ENCODE peak calls at places on chromosomes 6 and 20, in seven cellular contexts. One of them, this sample, is unnamed.

GRCh38 chr6:52829046-52829817 is 11.4 kb downstream of the GSTA5 start:
- DNase-seq in PC-9: no peak
- DNase-seq in GM13977: no peak
- DNase-seq in fibroblast of lung: no peak
- DNase-seq in adrenal gland: no peak
- DNase-seq in CD4-positive, alpha-beta T cell: no peak
- DNase-seq in progenitor cell of endocrine pancreas: no peak
- DNase-seq in this sample: no peak

GRCh38 chr20:4661191-4661590 is 60.5 kb upstream of the PRND start:
- DNase-seq in adrenal gland: no peak
- DNase-seq in fibroblast of lung: no peak
- DNase-seq in PC-9: no peak
- DNase-seq in progenitor cell of endocrine pancreas: no peak
- DNase-seq in CD4-positive, alpha-beta T cell: peak; percentile 13
- DNase-seq in GM13977: no peak
- DNase-seq in this sample: no peak

GRCh38 chr6:12182676-12183075 is 107.5 kb upstream of the EDN1 start:
- DNase-seq in fibroblast of lung: peak; percentile 63
- DNase-seq in PC-9: peak; percentile 43
- DNase-seq in adrenal gland: no peak
- DNase-seq in GM13977: no peak
- DNase-seq in progenitor cell of endocrine pancreas: no peak
- DNase-seq in CD4-positive, alpha-beta T cell: no peak
- DNase-seq in this sample: no peak

GRCh38 chr6:117810269-117810668 is 96.8 kb upstream of the SLC35F1 start:
- DNase-seq in CD4-positive, alpha-beta T cell: no peak
- DNase-seq in GM13977: no peak
- DNase-seq in PC-9: no peak
- DNase-seq in fibroblast of lung: no peak
- DNase-seq in progenitor cell of endocrine pancreas: no peak
- DNase-seq in adrenal gland: no peak
- DNase-seq in this sample: no peak

GRCh38 chr6:1538810-1539482 is 70.8 kb upstream of the FOXC1 start:
- DNase-seq in progenitor cell of endocrine pancreas: no peak
- DNase-seq in fibroblast of lung: no peak
- DNase-seq in CD4-positive, alpha-beta T cell: no peak
- DNase-seq in adrenal gland: no peak
- DNase-seq in PC-9: no peak
- DNase-seq in GM13977: no peak
- DNase-seq in this sample: no peak

GRCh38 chr6:26270903-26271639 is 93.9 kb upstream of the BTN3A2 start:
- DNase-seq in progenitor cell of endocrine pancreas: peak; percentile 50
- DNase-seq in CD4-positive, alpha-beta T cell: peak; percentile 75
- DNase-seq in fibroblast of lung: peak; percentile 86
- DNase-seq in PC-9: peak; percentile 80
- DNase-seq in GM13977: peak; percentile 92
- DNase-seq in adrenal gland: peak; percentile 82
- DNase-seq in this sample: peak; percentile 78

GRCh38 chr20:44173116-44173515 is 13.9 kb downstream of the JPH2 start:
- DNase-seq in CD4-positive, alpha-beta T cell: no peak
- DNase-seq in adrenal gland: no peak
- DNase-seq in GM13977: no peak
- DNase-seq in progenitor cell of endocrine pancreas: no peak
- DNase-seq in PC-9: peak; percentile 88
- DNase-seq in fibroblast of lung: no peak
- DNase-seq in this sample: no peak

GRCh38 chr20:356745-357144 is 9.8 kb downstream of the NRSN2 start:
- DNase-seq in fibroblast of lung: no peak
- DNase-seq in PC-9: no peak
- DNase-seq in CD4-positive, alpha-beta T cell: no peak
- DNase-seq in adrenal gland: no peak
- DNase-seq in GM13977: no peak
- DNase-seq in progenitor cell of endocrine pancreas: no peak
- DNase-seq in this sample: no peak

GRCh38 chr6:25278914-25279747 is at the start of gene CARMIL1:
- DNase-seq in CD4-positive, alpha-beta T cell: peak; percentile 61
- DNase-seq in progenitor cell of endocrine pancreas: peak; percentile 69
- DNase-seq in GM13977: peak; percentile 90
- DNase-seq in PC-9: peak; percentile 78
- DNase-seq in adrenal gland: peak; percentile 82
- DNase-seq in fibroblast of lung: peak; percentile 75
- DNase-seq in this sample: peak; percentile 30

GRCh38 chr20:34639755-34640222 is 37.1 kb downstream of the PIGU start:
- DNase-seq in fibroblast of lung: no peak
- DNase-seq in progenitor cell of endocrine pancreas: no peak
- DNase-seq in PC-9: peak; percentile 38
- DNase-seq in CD4-positive, alpha-beta T cell: no peak
- DNase-seq in adrenal gland: no peak
- DNase-seq in GM13977: no peak
- DNase-seq in this sample: no peak

GRCh38 chr20:43722153-43722505 is 4.7 kb downstream of the GTSF1L start:
- DNase-seq in CD4-positive, alpha-beta T cell: peak; percentile 34
- DNase-seq in progenitor cell of endocrine pancreas: no peak
- DNase-seq in GM13977: peak; percentile 47
- DNase-seq in adrenal gland: no peak
- DNase-seq in PC-9: no peak
- DNase-seq in fibroblast of lung: no peak
- DNase-seq in this sample: no peak

GRCh38 chr6:6818078-6818639 is 229.6 kb downstream of the LY86 start:
- DNase-seq in CD4-positive, alpha-beta T cell: no peak
- DNase-seq in fibroblast of lung: no peak
- DNase-seq in PC-9: no peak
- DNase-seq in GM13977: no peak
- DNase-seq in adrenal gland: no peak
- DNase-seq in progenitor cell of endocrine pancreas: no peak
- DNase-seq in this sample: no peak

GRCh38 chr6:157959451-157960227 is 22.0 kb upstream of the SYNJ2 start:
- DNase-seq in CD4-positive, alpha-beta T cell: no peak
- DNase-seq in fibroblast of lung: no peak
- DNase-seq in adrenal gland: no peak
- DNase-seq in progenitor cell of endocrine pancreas: no peak
- DNase-seq in PC-9: no peak
- DNase-seq in GM13977: no peak
- DNase-seq in this sample: no peak

GRCh38 chr6:6684365-6684833 is 95.9 kb downstream of the LY86 start:
- DNase-seq in CD4-positive, alpha-beta T cell: no peak
- DNase-seq in PC-9: no peak
- DNase-seq in adrenal gland: no peak
- DNase-seq in progenitor cell of endocrine pancreas: no peak
- DNase-seq in GM13977: peak; percentile 87
- DNase-seq in fibroblast of lung: no peak
- DNase-seq in this sample: no peak

GRCh38 chr6:34969662-34970265 is 80.7 kb downstream of the ANKS1A start:
- DNase-seq in GM13977: no peak
- DNase-seq in CD4-positive, alpha-beta T cell: no peak
- DNase-seq in PC-9: no peak
- DNase-seq in fibroblast of lung: peak; percentile 29
- DNase-seq in progenitor cell of endocrine pancreas: no peak
- DNase-seq in adrenal gland: no peak
- DNase-seq in this sample: no peak

GRCh38 chr6:8623441-8623840 is 188.1 kb upstream of the SLC35B3 start:
- DNase-seq in fibroblast of lung: no peak
- DNase-seq in GM13977: no peak
- DNase-seq in progenitor cell of endocrine pancreas: no peak
- DNase-seq in adrenal gland: no peak
- DNase-seq in CD4-positive, alpha-beta T cell: no peak
- DNase-seq in PC-9: no peak
- DNase-seq in this sample: no peak

GRCh38 chr6:107972413-107973096 is 14.5 kb upstream of the SEC63 start:
- DNase-seq in PC-9: no peak
- DNase-seq in fibroblast of lung: no peak
- DNase-seq in adrenal gland: peak; percentile 58
- DNase-seq in GM13977: no peak
- DNase-seq in progenitor cell of endocrine pancreas: no peak
- DNase-seq in CD4-positive, alpha-beta T cell: no peak
- DNase-seq in this sample: no peak

GRCh38 chr6:161949531-161949930 is 675.7 kb upstream of the AGPAT4 start:
- DNase-seq in CD4-positive, alpha-beta T cell: no peak
- DNase-seq in GM13977: no peak
- DNase-seq in fibroblast of lung: peak; percentile 61
- DNase-seq in PC-9: no peak
- DNase-seq in adrenal gland: no peak
- DNase-seq in progenitor cell of endocrine pancreas: no peak
- DNase-seq in this sample: no peak

GRCh38 chr6:13395272-13396237 is 67.2 kb upstream of the TBC1D7 start:
- DNase-seq in adrenal gland: peak; percentile 80
- DNase-seq in progenitor cell of endocrine pancreas: no peak
- DNase-seq in GM13977: peak; percentile 55
- DNase-seq in fibroblast of lung: peak; percentile 93
- DNase-seq in CD4-positive, alpha-beta T cell: no peak
- DNase-seq in PC-9: peak; percentile 80
- DNase-seq in this sample: no peak

GRCh38 chr6:125888989-125889656 is 67.4 kb upstream of the HINT3 start:
- DNase-seq in progenitor cell of endocrine pancreas: no peak
- DNase-seq in PC-9: peak; percentile 66
- DNase-seq in CD4-positive, alpha-beta T cell: no peak
- DNase-seq in fibroblast of lung: peak; percentile 22
- DNase-seq in adrenal gland: no peak
- DNase-seq in GM13977: peak; percentile 17
- DNase-seq in this sample: no peak

GRCh38 chr6:11462742-11463414 is 74.7 kb upstream of the TMEM170B start:
- DNase-seq in PC-9: no peak
- DNase-seq in fibroblast of lung: no peak
- DNase-seq in GM13977: no peak
- DNase-seq in CD4-positive, alpha-beta T cell: no peak
- DNase-seq in progenitor cell of endocrine pancreas: no peak
- DNase-seq in adrenal gland: no peak
- DNase-seq in this sample: no peak

GRCh38 chr6:150195996-150196417 is 53.2 kb downstream of the PPP1R14C start:
- DNase-seq in fibroblast of lung: peak; percentile 39
- DNase-seq in GM13977: no peak
- DNase-seq in progenitor cell of endocrine pancreas: no peak
- DNase-seq in adrenal gland: no peak
- DNase-seq in CD4-positive, alpha-beta T cell: no peak
- DNase-seq in PC-9: no peak
- DNase-seq in this sample: no peak

GRCh38 chr6:2799936-2800527 is 34.8 kb downstream of the WRNIP1 start:
- DNase-seq in GM13977: no peak
- DNase-seq in PC-9: no peak
- DNase-seq in progenitor cell of endocrine pancreas: no peak
- DNase-seq in fibroblast of lung: no peak
- DNase-seq in adrenal gland: no peak
- DNase-seq in CD4-positive, alpha-beta T cell: no peak
- DNase-seq in this sample: no peak

GRCh38 chr6:159978291-159979135 is 9.6 kb downstream of the IGF2R start:
- DNase-seq in progenitor cell of endocrine pancreas: no peak
- DNase-seq in PC-9: peak; percentile 76
- DNase-seq in fibroblast of lung: peak; percentile 42
- DNase-seq in GM13977: peak; percentile 49
- DNase-seq in CD4-positive, alpha-beta T cell: no peak
- DNase-seq in adrenal gland: no peak
- DNase-seq in this sample: peak; percentile 56

DNA sequence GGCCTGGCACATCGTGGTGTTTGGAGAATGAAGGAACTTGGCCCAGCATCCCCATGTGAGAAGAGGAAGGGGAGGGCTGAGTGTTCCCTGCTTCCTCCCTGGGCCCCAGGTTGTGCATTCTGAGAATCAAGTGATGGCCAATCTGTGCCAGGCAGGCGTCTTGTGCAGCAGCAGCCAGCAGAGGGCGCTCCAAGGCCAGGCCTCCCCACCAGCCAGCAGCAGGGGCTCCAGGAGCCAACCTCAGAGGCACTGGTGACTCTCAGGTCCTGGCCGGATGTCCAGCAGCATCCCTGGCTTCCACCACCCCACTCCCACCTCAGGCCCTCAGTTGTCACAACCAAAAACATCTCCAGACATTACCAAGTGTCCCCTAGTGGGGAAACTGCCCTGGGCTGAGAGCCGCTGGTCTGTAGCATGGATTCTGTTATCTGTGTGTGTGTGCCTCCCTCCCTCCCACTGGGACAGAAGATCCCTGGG is 192.0 kb downstream of the PREX1 start:
- DNase-seq in GM13977: peak; percentile 92
- DNase-seq in CD4-positive, alpha-beta T cell: peak; percentile 63
- DNase-seq in progenitor cell of endocrine pancreas: peak; percentile 62
- DNase-seq in PC-9: peak; percentile 50
- DNase-seq in fibroblast of lung: peak; percentile 35
- DNase-seq in adrenal gland: peak; percentile 64
- DNase-seq in this sample: peak; percentile 68
- TF ChIP-seq CTCF in GM13977: peak; percentile 97
- TF ChIP-seq CTCF in CD4-positive, alpha-beta T cell: peak; percentile 78
- TF ChIP-seq CTCF in progenitor cell of endocrine pancreas: peak; percentile 89
- TF ChIP-seq CTCF in PC-9: peak; percentile 98
- TF ChIP-seq CTCF in fibroblast of lung: peak; percentile 61
- TF ChIP-seq CTCF in adrenal gland: peak; percentile 83
- TF ChIP-seq CTCF in this sample: peak; percentile 88

DNA sequence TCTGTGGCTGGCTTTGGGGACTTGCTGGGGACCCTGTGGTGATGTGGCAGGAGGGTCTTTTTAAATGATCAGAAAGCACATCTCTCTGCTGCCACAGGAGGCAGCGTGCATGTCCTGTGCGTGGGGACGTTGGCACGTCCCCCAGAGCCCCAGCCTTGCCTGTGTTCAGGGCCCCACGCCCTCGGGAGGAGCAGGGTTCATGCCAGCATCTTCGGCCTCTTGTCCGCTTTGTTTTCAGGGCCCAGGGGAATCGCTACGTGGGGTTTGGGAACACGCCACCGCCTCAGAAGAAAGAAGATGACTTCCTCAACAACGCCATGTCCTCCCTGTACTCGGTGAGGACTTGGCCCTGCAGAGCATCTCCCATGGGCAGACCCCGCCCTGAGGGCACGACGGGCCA is 6.0 kb downstream of the ARFGAP1 start:
- DNase-seq in fibroblast of lung: no peak
- DNase-seq in CD4-positive, alpha-beta T cell: no peak
- DNase-seq in progenitor cell of endocrine pancreas: no peak
- DNase-seq in GM13977: no peak
- DNase-seq in adrenal gland: no peak
- DNase-seq in PC-9: no peak
- DNase-seq in this sample: no peak
- TF ChIP-seq CTCF in fibroblast of lung: no peak
- TF ChIP-seq CTCF in CD4-positive, alpha-beta T cell: no peak
- TF ChIP-seq CTCF in progenitor cell of endocrine pancreas: no peak
- TF ChIP-seq CTCF in GM13977: no peak
- TF ChIP-seq CTCF in adrenal gland: no peak
- TF ChIP-seq CTCF in PC-9: no peak
- TF ChIP-seq CTCF in this sample: no peak

GRCh38 chr6:43575772-43576551 is at the start of the genes POLH and XPO5:
- DNase-seq in adrenal gland: peak; percentile 91
- DNase-seq in CD4-positive, alpha-beta T cell: peak; percentile 89
- DNase-seq in PC-9: peak; percentile 82
- DNase-seq in fibroblast of lung: peak; percentile 89
- DNase-seq in GM13977: peak; percentile 98
- DNase-seq in progenitor cell of endocrine pancreas: peak; percentile 85
- DNase-seq in this sample: peak; percentile 87
- TF ChIP-seq CTCF in adrenal gland: no peak
- TF ChIP-seq CTCF in CD4-positive, alpha-beta T cell: no peak
- TF ChIP-seq CTCF in PC-9: no peak
- TF ChIP-seq CTCF in fibroblast of lung: no peak
- TF ChIP-seq CTCF in GM13977: no peak
- TF ChIP-seq CTCF in progenitor cell of endocrine pancreas: no peak
- TF ChIP-seq CTCF in this sample: no peak

GRCh38 chr6:133369755-133370154 is 128.6 kb downstream of the EYA4 start:
- DNase-seq in GM13977: no peak
- DNase-seq in CD4-positive, alpha-beta T cell: no peak
- DNase-seq in adrenal gland: no peak
- DNase-seq in PC-9: no peak
- DNase-seq in fibroblast of lung: no peak
- DNase-seq in progenitor cell of endocrine pancreas: no peak
- DNase-seq in this sample: no peak

GRCh38 chr6:133362813-133363212 is 121.7 kb downstream of the EYA4 start:
- DNase-seq in GM13977: no peak
- DNase-seq in PC-9: no peak
- DNase-seq in adrenal gland: no peak
- DNase-seq in progenitor cell of endocrine pancreas: no peak
- DNase-seq in fibroblast of lung: no peak
- DNase-seq in CD4-positive, alpha-beta T cell: no peak
- DNase-seq in this sample: no peak

GRCh38 chr6:133368664-133369063 is 127.5 kb downstream of the EYA4 start:
- DNase-seq in PC-9: no peak
- DNase-seq in fibroblast of lung: no peak
- DNase-seq in progenitor cell of endocrine pancreas: no peak
- DNase-seq in adrenal gland: no peak
- DNase-seq in GM13977: no peak
- DNase-seq in CD4-positive, alpha-beta T cell: no peak
- DNase-seq in this sample: no peak
- TF ChIP-seq CTCF in PC-9: no peak
- TF ChIP-seq CTCF in fibroblast of lung: no peak
- TF ChIP-seq CTCF in progenitor cell of endocrine pancreas: no peak
- TF ChIP-seq CTCF in adrenal gland: no peak
- TF ChIP-seq CTCF in GM13977: no peak
- TF ChIP-seq CTCF in CD4-positive, alpha-beta T cell: no peak
- TF ChIP-seq CTCF in this sample: no peak

This sample was measured in natural killer cell.